ENCODE peak calls at places on chromosomes 3 and 15, in five cellular contexts. P, G, T, X and I are unnamed samples.

GRCh38 chr3:127064391-127065137 is 81.6 kb downstream of the PLXNA1 start:
- DNase-seq in G (no peak), X (no peak), T (no peak), P (no peak), I (peak)

GRCh38 chr3:5616873-5617272 is 429.4 kb downstream of the EDEM1 start:
- DNase-seq in P (no peak), T (no peak), G (no peak), X (no peak), I (no peak)

GRCh38 chr3:105610473-105610872 is 243.8 kb downstream of the ALCAM start:
- DNase-seq in G (no peak), X (no peak), P (no peak), T (no peak), I (no peak)

GRCh38 chr3:113927556-113927955 is 20.3 kb upstream of the ZDHHC23 start:
- DNase-seq in P (no peak), G (no peak), X (no peak), T (no peak), I (no peak)

GRCh38 chr3:71102111-71103039 is 481.2 kb downstream of the FOXP1 start:
- DNase-seq in X (peak), P (no peak), G (peak), T (no peak), I (peak)

GRCh38 chr15:63502137-63502801 is 2.1 kb upstream of the USP3 start:
- DNase-seq in T (no peak), G (no peak), X (no peak), P (no peak), I (no peak)

GRCh38 chr15:70308011-70308761 is 210.5 kb upstream of the TLE3 start:
- DNase-seq in P (peak), X (no peak), G (no peak), T (no peak), I (no peak)

GRCh38 chr15:94174399-94174802 is 57.0 kb upstream of the MCTP2 start:
- DNase-seq in T (no peak), G (peak), P (no peak), X (no peak), I (peak)

GRCh38 chr3:192816274-192816853 is 89.0 kb upstream of the FGF12 start:
- DNase-seq in P (no peak), T (no peak), G (no peak), X (no peak), I (no peak)

GRCh38 chr3:127454968-127455367 is 135.6 kb downstream of the TPRA1 start:
- DNase-seq in P (no peak), G (no peak), T (no peak), X (no peak), I (no peak)

GRCh38 chr3:127478922-127479321 is 111.6 kb downstream of the TPRA1 start:
- DNase-seq in X (no peak), P (no peak), G (no peak), T (no peak), I (no peak)

GRCh38 chr3:144843099-144843498 is 871.5 kb downstream of the DIPK2A start:
- DNase-seq in G (no peak), T (no peak), P (no peak), X (no peak), I (no peak)